ENCODE peak calls at places on chromosomes 4 and X, in four cellular contexts. Q is endodermal cell, G is breast epithelium, D is heart left ventricle. R is an unnamed sample.

GRCh38 chr4:38785901-38786402 is 3.2 kb upstream of the TLR10 start:
- DNase-seq in Q (no peak), D (no peak), G (no peak), R (no peak)

GRCh38 chr4:145842224-145842887 is 96.3 kb downstream of the ZNF827 start:
- DNase-seq in D (no peak), Q (no peak), G (no peak), R (no peak)

GRCh38 chr4:93835929-93836328 is 7.4 kb downstream of the ATOH1 start:
- DNase-seq in D (no peak), G (no peak), Q (no peak), R (no peak)

GRCh38 chr4:183722738-183723560 is 63.9 kb downstream of the TRAPPC11 start:
- DNase-seq in D (peak; percentile 61), G (peak; percentile 71), Q (peak; percentile 90), R (peak; percentile 19)

GRCh38 chr4:114558446-114559020 is 40.1 kb upstream of the UGT8 start:
- DNase-seq in D (no peak), G (no peak), Q (no peak), R (no peak)

GRCh38 chrX:69552512-69552911 is 48.4 kb downstream of the NALF2 start:
- DNase-seq in D (no peak), Q (no peak), G (no peak), R (no peak)

GRCh38 chr4:1614854-1615595 is 69.1 kb downstream of the FAM53A start:
- DNase-seq in D (no peak), G (no peak), Q (no peak), R (no peak)

GRCh38 chr4:124304936-124305335 is 407.6 kb downstream of the ANKRD50 start:
- DNase-seq in D (no peak), G (no peak), Q (no peak), R (no peak)

GRCh38 chr4:130395871-130396270 is 1299.9 kb downstream of the C4orf33 start:
- DNase-seq in Q (no peak), G (no peak), D (no peak), R (no peak)

GRCh38 chrX:97398030-97398551 is 514.4 kb downstream of the RPA4 start:
- DNase-seq in Q (no peak), G (no peak), D (no peak), R (no peak)

GRCh38 chr4:5760936-5761480 is 50.0 kb downstream of the EVC start:
- DNase-seq in Q (no peak), G (no peak), D (no peak), R (no peak)

GRCh38 chr4:38667005-38667771 is 3.2 kb downstream of the KLF3 start:
- DNase-seq in Q (peak; percentile 91), D (peak; percentile 86), G (peak; percentile 82), R (peak; percentile 90)

GRCh38 chr4:78747328-78747946 is 28.7 kb upstream of the BMP2K start:
- DNase-seq in G (no peak), D (no peak), Q (no peak), R (no peak)

GRCh38 chrX:39318497-39319343 is 517.5 kb downstream of the MID1IP1 start:
- DNase-seq in Q (no peak), G (no peak), D (peak; percentile 28), R (no peak)

GRCh38 chrX:40175416-40176255 is 77.9 kb upstream of the BCOR start:
- DNase-seq in D (peak; percentile 78), Q (peak; percentile 90), G (no peak), R (peak; percentile 57)

GRCh38 chr4:106893395-106893881 is 142.7 kb downstream of the DKK2 start:
- DNase-seq in Q (peak; percentile 52), G (no peak), D (no peak), R (no peak)

GRCh38 chr4:185892165-185892564 is 80.2 kb upstream of the SORBS2 start:
- DNase-seq in Q (no peak), D (no peak), G (no peak), R (no peak)

GRCh38 chrX:39115166-39115565 is 313.9 kb downstream of the MID1IP1 start:
- DNase-seq in G (no peak), D (no peak), Q (no peak), R (no peak)

GRCh38 chrX:134631404-134632346 is 26.6 kb downstream of the PLAC1 start:
- DNase-seq in Q (no peak), D (no peak), G (no peak), R (no peak)

GRCh38 chr4:141802324-141802723 is 165.9 kb downstream of the IL15 start:
- DNase-seq in G (no peak), D (no peak), Q (no peak), R (no peak)

GRCh38 chr4:155853189-155853588 is 12.9 kb downstream of the ASIC5 start:
- DNase-seq in G (no peak), D (no peak), Q (no peak), R (no peak)

GRCh38 chrX:48083212-48083611 is 11.8 kb upstream of the ZNF630 start:
- DNase-seq in G (peak; percentile 27), Q (peak; percentile 74), D (peak; percentile 20), R (peak; percentile 62)

GRCh38 chrX:19571708-19572107 is 56.4 kb upstream of the MAP3K15 start:
- DNase-seq in D (no peak), G (no peak), Q (no peak), R (no peak)

GRCh38 chr4:100034265-100034664 is 84.2 kb upstream of the H2AZ1 start:
- DNase-seq in G (no peak), Q (no peak), D (no peak), R (no peak)

GRCh38 chr4:73776363-73776762 is 36.0 kb downstream of the CXCL8 start:
- DNase-seq in Q (no peak), D (peak; percentile 34), G (peak; percentile 43), R (no peak)

GRCh38 chr4:79247695-79248394 is 78.0 kb downstream of the NAA11 start:
- DNase-seq in G (no peak), D (no peak), Q (no peak), R (no peak)

GRCh38 chr4:151703401-151703800 is 57.4 kb downstream of the GATB start:
- DNase-seq in Q (no peak), D (no peak), G (no peak), R (no peak)

GRCh38 chrX:109656774-109657173 is 31.8 kb upstream of the KCNE5 start:
- DNase-seq in D (no peak), G (no peak), Q (no peak), R (no peak)

GRCh38 chr4:88318751-88319350 is 34.5 kb upstream of the PPM1K start:
- DNase-seq in Q (no peak), D (no peak), G (no peak), R (no peak)

GRCh38 chr4:174828845-174829701 is at the start of gene GLRA3:
- DNase-seq in G (no peak), D (no peak), Q (peak; percentile 99), R (no peak)

GRCh38 chr4:4690854-4691253 is 149.0 kb upstream of the STX18 start:
- DNase-seq in G (no peak), D (no peak), Q (no peak), R (no peak)

GRCh38 chr4:15131551-15131950 is 129.3 kb downstream of the CPEB2 start:
- DNase-seq in G (no peak), D (no peak), Q (peak; percentile 52), R (no peak)

DNA sequence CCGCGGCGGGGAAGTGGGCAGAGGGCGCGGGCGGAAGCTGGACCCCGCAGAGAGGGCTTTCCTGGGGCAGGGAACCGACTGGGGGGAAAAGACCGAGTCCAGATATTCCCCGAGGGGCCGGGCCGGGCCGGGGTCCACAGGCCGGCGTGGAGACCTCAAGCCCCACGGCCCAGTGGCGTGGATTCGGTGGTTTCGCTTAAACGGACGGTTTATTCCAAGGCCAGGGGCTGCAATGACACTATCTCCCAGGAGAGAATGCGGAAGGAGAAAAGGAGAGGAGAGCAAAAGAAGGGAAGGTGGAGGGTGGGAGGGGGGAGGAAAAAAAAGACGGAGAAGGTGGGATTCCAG is 10.8 kb downstream of the ARX start:
- DNase-seq in Q (no peak), D (no peak), G (no peak), R (no peak)
- H3K27me3 ChIP-seq in Q (peaks cover 98% of the 10 kb centered on the region), D (peaks cover 70% of the 10 kb centered on the region), G (peaks cover 98% of the 10 kb centered on the region), R (peaks cover 4% of the 10 kb centered on the region)

DNA sequence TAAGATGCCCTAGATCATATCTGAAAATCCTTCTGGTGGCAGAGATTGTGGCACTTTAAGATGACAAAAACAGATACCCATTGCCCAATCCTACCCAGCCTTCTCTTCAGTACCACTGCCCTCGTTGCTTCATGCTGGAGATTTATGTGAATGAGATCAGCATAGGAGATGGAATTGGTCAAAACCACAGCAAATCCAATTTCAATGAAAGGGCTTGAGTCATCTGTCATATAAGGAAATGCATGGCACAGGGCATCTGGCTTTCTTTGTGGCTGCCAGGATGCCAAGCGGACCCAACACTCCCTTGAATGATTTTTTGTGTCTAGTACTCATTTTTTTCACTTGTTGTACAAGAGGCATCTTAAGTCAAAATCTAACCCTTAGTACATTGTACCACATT is 16.8 kb downstream of the AFF2 start:
- DNase-seq in Q (no peak), G (no peak), D (no peak), R (no peak)
- H3K4me3 ChIP-seq in Q (no peak overlapping the region), G (no peak overlapping the region), D (no peak overlapping the region), R (no peak overlapping the region)

GRCh38 chr4:101339332-101339731 is 8.0 kb downstream of the PPP3CA start:
- DNase-seq in D (no peak), Q (no peak), G (no peak), R (no peak)
- H3K4me1 ChIP-seq in D (peaks cover 7% of the 10 kb centered on the region), Q (no peaks in the 10 kb centered on the region), G (no peaks in the 10 kb centered on the region), R (peaks cover 22% of the 10 kb centered on the region)

DNA sequence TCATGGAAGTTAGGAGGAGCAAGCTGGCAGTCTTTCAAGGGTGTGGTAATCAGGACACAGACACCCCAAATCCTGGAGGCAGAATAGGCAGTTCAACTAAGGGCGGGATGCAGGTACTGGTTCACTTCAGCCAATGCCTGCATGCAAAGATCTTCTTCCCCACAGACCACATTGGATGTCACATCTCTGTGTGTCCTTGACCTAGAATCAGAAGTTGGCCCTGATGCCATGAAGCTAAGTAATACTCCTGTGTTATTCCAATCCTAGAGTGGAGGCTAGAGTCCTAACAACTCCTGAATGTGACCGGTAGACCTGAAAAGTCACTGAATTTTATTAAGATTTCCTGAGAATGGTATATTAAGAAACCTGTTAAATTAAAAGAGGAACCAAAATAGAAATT is 165.5 kb downstream of the DMD start:
- DNase-seq in D (no peak), Q (no peak), G (no peak), R (no peak)
- H3K27me3 ChIP-seq in D (no peaks in the 10 kb centered on the region), Q (no peaks in the 10 kb centered on the region), G (peaks cover 3% of the 10 kb centered on the region), R (no peaks in the 10 kb centered on the region)

GRCh38 chrX:37679230-37679629 is 6.4 kb upstream of the XK start:
- DNase-seq in Q (no peak), D (no peak), G (no peak), R (no peak)

GRCh38 chrX:37677765-37678164 is 7.8 kb upstream of the XK start:
- DNase-seq in Q (no peak), G (no peak), D (no peak), R (no peak)

GRCh38 chrX:37678574-37678973 is 7.0 kb upstream of the XK start:
- DNase-seq in D (no peak), G (no peak), Q (no peak), R (no peak)

GRCh38 chrX:37679888-37680287 is 5.7 kb upstream of the XK start:
- DNase-seq in D (no peak), Q (no peak), G (no peak), R (no peak)

DNA sequence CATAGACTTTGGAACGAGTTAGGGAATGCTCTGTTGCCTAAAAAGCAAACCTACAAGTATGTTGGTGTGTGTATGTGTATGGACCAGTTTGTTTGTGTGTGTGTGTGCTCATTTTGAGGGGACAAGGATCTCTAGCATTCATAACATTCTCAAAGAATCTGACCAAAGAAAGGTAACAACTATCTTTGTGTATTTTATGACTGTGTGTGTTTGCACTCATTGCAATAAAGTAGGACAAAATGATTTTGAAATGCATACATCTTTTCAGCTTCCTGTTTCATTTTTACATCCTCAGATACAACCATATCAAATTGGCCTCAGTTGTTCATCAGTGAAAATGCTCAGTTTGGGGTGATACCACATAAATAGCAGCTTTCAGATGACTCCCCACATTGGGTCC is 8.3 kb upstream of the XK start:
- DNase-seq in D (no peak), Q (no peak), G (no peak), R (no peak)
- H3K4me3 ChIP-seq in D (no peak overlapping the region), Q (no peak overlapping the region), G (no peak overlapping the region), R (no peak overlapping the region)

R was measured in CD8-positive, alpha-beta memory T cell.